ENCODE peak calls at places on chromosomes 7 and 10, in nine cellular contexts. One of them, this sample, is unnamed. For H3K9me3 and H3K27me3, the result is how much of the 10 kb centered on the place peaks cover.

GRCh38 chr10:93491589-93492121 is 4.8 kb upstream of the CEP55 start:
- DNase-seq in heart right ventricle: no peak
- DNase-seq in A673: no peak
- DNase-seq in adrenal gland: no peak
- DNase-seq in suprapubic skin: no peak
- DNase-seq in fibroblast of lung: no peak
- DNase-seq in psoas muscle: no peak
- DNase-seq in pancreas: no peak
- DNase-seq in neural progenitor cell: no peak
- DNase-seq in this sample: no peak

GRCh38 chr7:68730871-68731403 is 867.3 kb upstream of the AUTS2 start:
- DNase-seq in adrenal gland: no peak
- DNase-seq in fibroblast of lung: no peak
- DNase-seq in A673: no peak
- DNase-seq in psoas muscle: no peak
- DNase-seq in neural progenitor cell: no peak
- DNase-seq in suprapubic skin: no peak
- DNase-seq in heart right ventricle: no peak
- DNase-seq in pancreas: no peak
- DNase-seq in this sample: no peak

GRCh38 chr7:140400381-140400780 is 2.1 kb upstream of the SLC37A3 start:
- DNase-seq in pancreas: no peak
- DNase-seq in A673: no peak
- DNase-seq in neural progenitor cell: no peak
- DNase-seq in psoas muscle: no peak
- DNase-seq in fibroblast of lung: no peak
- DNase-seq in heart right ventricle: no peak
- DNase-seq in suprapubic skin: no peak
- DNase-seq in adrenal gland: no peak
- DNase-seq in this sample: no peak

GRCh38 chr7:75945297-75946168 is 30.6 kb downstream of the POR start:
- DNase-seq in heart right ventricle: no peak
- DNase-seq in adrenal gland: peak
- DNase-seq in fibroblast of lung: peak
- DNase-seq in psoas muscle: peak
- DNase-seq in suprapubic skin: no peak
- DNase-seq in neural progenitor cell: no peak
- DNase-seq in pancreas: no peak
- DNase-seq in A673: no peak
- DNase-seq in this sample: no peak

GRCh38 chr7:24227603-24228359 is 56.2 kb upstream of the NPY start:
- DNase-seq in neural progenitor cell: peak
- DNase-seq in fibroblast of lung: no peak
- DNase-seq in heart right ventricle: no peak
- DNase-seq in adrenal gland: no peak
- DNase-seq in pancreas: no peak
- DNase-seq in psoas muscle: no peak
- DNase-seq in suprapubic skin: no peak
- DNase-seq in A673: no peak
- DNase-seq in this sample: no peak

GRCh38 chr10:22685926-22686325 is 28.5 kb downstream of the PIP4K2A start:
- DNase-seq in pancreas: no peak
- DNase-seq in fibroblast of lung: no peak
- DNase-seq in neural progenitor cell: no peak
- DNase-seq in adrenal gland: no peak
- DNase-seq in suprapubic skin: no peak
- DNase-seq in heart right ventricle: peak
- DNase-seq in psoas muscle: no peak
- DNase-seq in A673: no peak
- DNase-seq in this sample: no peak

GRCh38 chr7:9022456-9022855 is 589.0 kb downstream of the NXPH1 start:
- DNase-seq in pancreas: no peak
- DNase-seq in adrenal gland: no peak
- DNase-seq in fibroblast of lung: no peak
- DNase-seq in A673: no peak
- DNase-seq in heart right ventricle: no peak
- DNase-seq in suprapubic skin: no peak
- DNase-seq in psoas muscle: no peak
- DNase-seq in neural progenitor cell: no peak
- DNase-seq in this sample: no peak

GRCh38 chr7:116111429-116111828 is 80.9 kb upstream of the TFEC start:
- DNase-seq in heart right ventricle: no peak
- DNase-seq in pancreas: no peak
- DNase-seq in psoas muscle: no peak
- DNase-seq in neural progenitor cell: no peak
- DNase-seq in adrenal gland: no peak
- DNase-seq in A673: no peak
- DNase-seq in suprapubic skin: no peak
- DNase-seq in fibroblast of lung: peak
- DNase-seq in this sample: no peak

GRCh38 chr10:14723052-14723689 is 51.5 kb downstream of the FAM107B start:
- DNase-seq in heart right ventricle: no peak
- DNase-seq in A673: no peak
- DNase-seq in pancreas: no peak
- DNase-seq in psoas muscle: no peak
- DNase-seq in fibroblast of lung: no peak
- DNase-seq in adrenal gland: no peak
- DNase-seq in neural progenitor cell: no peak
- DNase-seq in suprapubic skin: no peak
- DNase-seq in this sample: peak

GRCh38 chr7:127346575-127347256 is 45.8 kb downstream of the ZNF800 start:
- DNase-seq in pancreas: no peak
- DNase-seq in neural progenitor cell: no peak
- DNase-seq in fibroblast of lung: no peak
- DNase-seq in A673: no peak
- DNase-seq in psoas muscle: no peak
- DNase-seq in suprapubic skin: no peak
- DNase-seq in heart right ventricle: no peak
- DNase-seq in adrenal gland: no peak
- DNase-seq in this sample: no peak

GRCh38 chr10:90884414-90884813 is 12.6 kb downstream of the RPP30 start:
- DNase-seq in adrenal gland: no peak
- DNase-seq in psoas muscle: no peak
- DNase-seq in A673: no peak
- DNase-seq in heart right ventricle: no peak
- DNase-seq in suprapubic skin: no peak
- DNase-seq in fibroblast of lung: peak
- DNase-seq in pancreas: no peak
- DNase-seq in neural progenitor cell: no peak
- DNase-seq in this sample: no peak

GRCh38 chr10:93541402-93542357 is 24.8 kb upstream of the FFAR4 start:
- DNase-seq in suprapubic skin: no peak
- DNase-seq in pancreas: peak
- DNase-seq in neural progenitor cell: peak
- DNase-seq in A673: peak
- DNase-seq in fibroblast of lung: peak
- DNase-seq in adrenal gland: peak
- DNase-seq in psoas muscle: peak
- DNase-seq in heart right ventricle: peak
- DNase-seq in this sample: no peak

GRCh38 chr7:142420554-142421362 is 162.9 kb upstream of the PRSS58 start:
- DNase-seq in suprapubic skin: no peak
- DNase-seq in heart right ventricle: no peak
- DNase-seq in pancreas: no peak
- DNase-seq in psoas muscle: no peak
- DNase-seq in neural progenitor cell: peak
- DNase-seq in fibroblast of lung: peak
- DNase-seq in A673: peak
- DNase-seq in adrenal gland: no peak
- DNase-seq in this sample: no peak

GRCh38 chr7:30764030-30764991 is 6.9 kb upstream of the MINDY4 start:
- DNase-seq in psoas muscle: no peak
- DNase-seq in adrenal gland: peak
- DNase-seq in neural progenitor cell: no peak
- DNase-seq in fibroblast of lung: peak
- DNase-seq in heart right ventricle: peak
- DNase-seq in A673: no peak
- DNase-seq in pancreas: no peak
- DNase-seq in suprapubic skin: no peak
- DNase-seq in this sample: no peak

GRCh38 chr7:116772423-116772852 is 89.9 kb upstream of the CAPZA2 start:
- DNase-seq in adrenal gland: no peak
- DNase-seq in A673: peak
- DNase-seq in pancreas: no peak
- DNase-seq in neural progenitor cell: no peak
- DNase-seq in fibroblast of lung: peak
- DNase-seq in heart right ventricle: no peak
- DNase-seq in suprapubic skin: no peak
- DNase-seq in psoas muscle: no peak
- DNase-seq in this sample: no peak

GRCh38 chr10:100391163-100392002 is 44.4 kb downstream of the SCD start:
- DNase-seq in A673: no peak
- DNase-seq in psoas muscle: no peak
- DNase-seq in pancreas: no peak
- DNase-seq in suprapubic skin: no peak
- DNase-seq in heart right ventricle: no peak
- DNase-seq in neural progenitor cell: no peak
- DNase-seq in fibroblast of lung: no peak
- DNase-seq in adrenal gland: no peak
- DNase-seq in this sample: no peak

GRCh38 chr7:45687185-45687560 is 113.0 kb downstream of the ADCY1 start:
- DNase-seq in suprapubic skin: peak
- DNase-seq in pancreas: peak
- DNase-seq in A673: no peak
- DNase-seq in neural progenitor cell: no peak
- DNase-seq in adrenal gland: no peak
- DNase-seq in heart right ventricle: no peak
- DNase-seq in fibroblast of lung: no peak
- DNase-seq in psoas muscle: no peak
- DNase-seq in this sample: no peak

GRCh38 chr7:69907720-69908119 is 309.4 kb downstream of the AUTS2 start:
- DNase-seq in neural progenitor cell: no peak
- DNase-seq in heart right ventricle: no peak
- DNase-seq in adrenal gland: no peak
- DNase-seq in pancreas: no peak
- DNase-seq in A673: no peak
- DNase-seq in suprapubic skin: no peak
- DNase-seq in psoas muscle: no peak
- DNase-seq in fibroblast of lung: no peak
- DNase-seq in this sample: no peak

GRCh38 chr7:48337781-48338180 is 166.5 kb downstream of the ABCA13 start:
- DNase-seq in A673: no peak
- DNase-seq in psoas muscle: no peak
- DNase-seq in adrenal gland: no peak
- DNase-seq in heart right ventricle: no peak
- DNase-seq in suprapubic skin: no peak
- DNase-seq in fibroblast of lung: no peak
- DNase-seq in neural progenitor cell: no peak
- DNase-seq in pancreas: no peak
- DNase-seq in this sample: no peak

GRCh38 chr7:48337012-48337621 is 165.9 kb downstream of the ABCA13 start:
- DNase-seq in neural progenitor cell: peak
- DNase-seq in pancreas: no peak
- DNase-seq in A673: peak
- DNase-seq in heart right ventricle: no peak
- DNase-seq in adrenal gland: no peak
- DNase-seq in fibroblast of lung: peak
- DNase-seq in suprapubic skin: no peak
- DNase-seq in psoas muscle: no peak
- DNase-seq in this sample: no peak
- TF ChIP-seq CTCF in neural progenitor cell: peak
- TF ChIP-seq CTCF in pancreas: no peak
- TF ChIP-seq CTCF in A673: peak
- TF ChIP-seq CTCF in heart right ventricle: peak
- TF ChIP-seq CTCF in adrenal gland: peak
- TF ChIP-seq CTCF in fibroblast of lung: peak
- TF ChIP-seq CTCF in suprapubic skin: no peak
- TF ChIP-seq CTCF in psoas muscle: no peak
- TF ChIP-seq CTCF in this sample: no peak

DNA sequence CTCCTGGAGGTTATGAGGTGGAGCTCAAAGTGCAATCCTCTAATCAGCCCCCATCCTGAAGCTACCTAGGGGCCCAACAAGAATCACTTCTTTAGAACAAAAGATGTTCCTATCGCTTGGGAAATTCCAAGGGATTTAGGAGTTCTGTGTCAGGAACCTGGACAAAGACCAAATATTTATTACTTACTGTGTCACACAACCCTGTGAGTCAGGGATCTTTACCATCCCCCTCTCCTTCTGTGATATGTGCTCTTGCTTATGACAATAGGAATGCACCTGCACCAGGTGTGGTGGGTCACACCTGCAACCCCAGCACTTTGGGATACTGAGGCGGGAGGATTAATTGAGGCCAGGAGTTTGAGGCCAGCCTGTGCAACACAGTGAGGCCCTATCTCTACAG is 485.8 kb downstream of the PLXDC2 start:
- DNase-seq in fibroblast of lung: no peak
- DNase-seq in neural progenitor cell: no peak
- DNase-seq in suprapubic skin: no peak
- DNase-seq in A673: no peak
- DNase-seq in pancreas: no peak
- DNase-seq in psoas muscle: no peak
- DNase-seq in adrenal gland: no peak
- DNase-seq in heart right ventricle: no peak
- DNase-seq in this sample: no peak
- H3K9me3 ChIP-seq in fibroblast of lung: under half
- H3K9me3 ChIP-seq in neural progenitor cell: under half
- H3K9me3 ChIP-seq in suprapubic skin: under half
- H3K9me3 ChIP-seq in A673: under half
- H3K9me3 ChIP-seq in pancreas: under half
- H3K9me3 ChIP-seq in psoas muscle: under half
- H3K9me3 ChIP-seq in adrenal gland: under half
- H3K9me3 ChIP-seq in heart right ventricle: under half
- H3K9me3 ChIP-seq in this sample: under half

DNA sequence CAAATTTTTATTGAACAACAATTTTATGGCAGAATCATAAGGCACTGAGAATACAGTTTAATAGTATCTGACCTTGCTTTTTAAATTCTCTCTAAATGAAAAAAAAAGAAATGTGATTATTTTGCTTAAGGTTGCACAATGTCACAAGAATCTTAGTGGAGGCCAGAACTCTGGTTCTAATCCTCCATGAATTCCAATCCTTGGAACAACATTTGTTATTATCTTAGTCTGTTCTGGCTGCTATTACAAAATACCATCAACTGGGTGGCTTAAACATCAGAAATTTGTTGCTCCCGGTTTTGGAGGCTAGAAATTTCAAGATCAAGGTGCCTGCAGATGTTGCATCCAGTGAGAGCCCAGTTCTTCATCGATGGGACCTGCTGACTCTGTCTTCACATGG is 158.2 kb upstream of the POM121L12 start:
- DNase-seq in A673: no peak
- DNase-seq in heart right ventricle: no peak
- DNase-seq in pancreas: no peak
- DNase-seq in psoas muscle: no peak
- DNase-seq in adrenal gland: no peak
- DNase-seq in neural progenitor cell: no peak
- DNase-seq in fibroblast of lung: no peak
- DNase-seq in suprapubic skin: no peak
- DNase-seq in this sample: no peak
- H3K27me3 ChIP-seq in A673: under half
- H3K27me3 ChIP-seq in heart right ventricle: under half
- H3K27me3 ChIP-seq in pancreas: under half
- H3K27me3 ChIP-seq in psoas muscle: under half
- H3K27me3 ChIP-seq in adrenal gland: under half
- H3K27me3 ChIP-seq in neural progenitor cell: under half
- H3K27me3 ChIP-seq in fibroblast of lung: under half
- H3K27me3 ChIP-seq in suprapubic skin: under half
- H3K27me3 ChIP-seq in this sample: under half

DNA sequence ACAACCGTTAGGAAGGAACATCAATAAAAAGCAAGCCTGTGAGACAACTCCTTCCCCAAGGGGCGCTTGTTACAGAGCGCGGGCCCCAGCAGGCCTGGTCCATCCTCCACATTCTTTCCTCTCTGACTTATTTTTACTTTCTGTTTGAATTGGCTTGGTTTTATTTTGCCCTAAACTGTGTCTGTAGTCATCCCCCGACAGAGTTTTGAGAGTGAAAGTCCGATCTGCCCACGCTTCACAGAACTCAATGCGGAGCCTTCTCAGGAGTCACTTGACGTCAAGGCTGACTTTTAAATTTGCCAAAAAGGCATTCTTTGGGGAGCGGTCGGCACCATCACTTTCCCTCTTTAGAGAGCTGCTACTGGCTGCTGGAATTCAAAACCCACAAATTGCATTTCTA is 150.1 kb upstream of the KLF6 start:
- DNase-seq in psoas muscle: peak
- DNase-seq in suprapubic skin: no peak
- DNase-seq in neural progenitor cell: no peak
- DNase-seq in heart right ventricle: peak
- DNase-seq in adrenal gland: no peak
- DNase-seq in fibroblast of lung: peak
- DNase-seq in A673: no peak
- DNase-seq in pancreas: no peak
- DNase-seq in this sample: peak
- TF ChIP-seq CTCF in psoas muscle: no peak
- TF ChIP-seq CTCF in suprapubic skin: no peak
- TF ChIP-seq CTCF in neural progenitor cell: no peak
- TF ChIP-seq CTCF in heart right ventricle: no peak
- TF ChIP-seq CTCF in adrenal gland: no peak
- TF ChIP-seq CTCF in fibroblast of lung: no peak
- TF ChIP-seq CTCF in A673: no peak
- TF ChIP-seq CTCF in pancreas: no peak
- TF ChIP-seq CTCF in this sample: no peak